ENCODE peak calls at places on chromosomes 4 and X, in four cellular contexts. Q, C, Z and M are unnamed samples.

GRCh38 chr4:16537926-16538325 is 311.7 kb upstream of the TAPT1 start:
- DNase-seq in Q (no peak), C (peak; percentile 54), Z (no peak), M (no peak)

GRCh38 chr4:108744307-108744706 is 18.5 kb downstream of the ETNPPL start:
- DNase-seq in Q (no peak), C (no peak), Z (no peak), M (no peak)

GRCh38 chr4:1972414-1972813 is 36.4 kb downstream of the NELFA start:
- DNase-seq in Q (no peak), C (no peak), Z (peak; percentile 51), M (no peak)

GRCh38 chr4:162352580-162353107 is 188.8 kb upstream of the FSTL5 start:
- DNase-seq in Q (no peak), C (peak; percentile 59), Z (no peak), M (no peak)

GRCh38 chr4:188015025-188015778 is 19.6 kb downstream of the ZFP42 start:
- DNase-seq in Q (no peak), C (no peak), Z (no peak), M (no peak)

GRCh38 chr4:135497563-135498152 is 1296.1 kb upstream of the PABPC4L start:
- DNase-seq in Q (no peak), C (no peak), Z (no peak), M (no peak)

GRCh38 chrX:69262036-69262905 is 97.0 kb upstream of the PJA1 start:
- DNase-seq in Q (no peak), C (no peak), Z (no peak), M (no peak)

GRCh38 chrX:9611436-9612145 is 146.7 kb downstream of the TBL1X start:
- DNase-seq in Q (no peak), C (no peak), Z (no peak), M (peak; percentile 20)

GRCh38 chrX:1075156-1075555 is 137.3 kb downstream of the CRLF2 start:
- DNase-seq in Q (no peak), C (no peak), Z (no peak), M (no peak)

GRCh38 chr4:98796986-98797385 is 131.9 kb downstream of the EIF4E start:
- DNase-seq in Q (no peak), C (no peak), Z (no peak), M (no peak)

GRCh38 chr4:143768007-143768591 is 67.6 kb upstream of the FREM3 start:
- DNase-seq in Q (no peak), C (no peak), Z (no peak), M (peak; percentile 46)

GRCh38 chr4:90951037-90951436 is 823.8 kb downstream of the CCSER1 start:
- DNase-seq in Q (no peak), C (no peak), Z (no peak), M (peak; percentile 87)

GRCh38 chr4:138910914-138911336 is 104.7 kb upstream of the NOCT start:
- DNase-seq in Q (peak; percentile 80), C (peak; percentile 84), Z (no peak), M (peak; percentile 90)

GRCh38 chr4:72558655-72559054 is 10.4 kb downstream of the ADAMTS3 start:
- DNase-seq in Q (no peak), C (no peak), Z (no peak), M (peak; percentile 53)

GRCh38 chr4:1575418-1576199 is 108.5 kb downstream of the FAM53A start:
- DNase-seq in Q (no peak), C (no peak), Z (no peak), M (no peak)

GRCh38 chrX:139203681-139204575 is 326.6 kb upstream of the F9 start:
- DNase-seq in Q (no peak), C (no peak), Z (no peak), M (peak; percentile 35)

GRCh38 chrX:107625776-107626175 is 2.5 kb upstream of the PRPS1 start:
- DNase-seq in Q (no peak), C (no peak), Z (no peak), M (no peak)

GRCh38 chr4:104491826-104492771 is 2.6 kb downstream of the CXXC4 start:
- DNase-seq in Q (no peak), C (peak; percentile 72), Z (no peak), M (no peak)

GRCh38 chr4:538542-539142 is 37.5 kb downstream of the TMEM271 start:
- DNase-seq in Q (no peak), C (no peak), Z (no peak), M (no peak)

GRCh38 chr4:54547299-54548097 is 110.3 kb upstream of the KIT start:
- DNase-seq in Q (no peak), C (no peak), Z (no peak), M (peak; percentile 27)

GRCh38 chrX:100424012-100424411 is 13.9 kb upstream of the PCDH19 start:
- DNase-seq in Q (no peak), C (no peak), Z (no peak), M (peak; percentile 62)

GRCh38 chr4:138579146-138579545 is 337.0 kb upstream of the SLC7A11 start:
- DNase-seq in Q (no peak), C (no peak), Z (no peak), M (no peak)

GRCh38 chr4:76597423-76597979 is 162.5 kb downstream of the SHROOM3 start:
- DNase-seq in Q (no peak), C (no peak), Z (no peak), M (no peak)

GRCh38 chr4:128483041-128483440 is 195.4 kb upstream of the PGRMC2 start:
- DNase-seq in Q (no peak), C (no peak), Z (no peak), M (no peak)

GRCh38 chr4:8135666-8136065 is 22.9 kb downstream of the ABLIM2 start:
- DNase-seq in Q (peak; percentile 72), C (no peak), Z (no peak), M (no peak)

GRCh38 chr4:125594203-125594602 is 279.4 kb downstream of the FAT4 start:
- DNase-seq in Q (no peak), C (no peak), Z (no peak), M (no peak)

GRCh38 chrX:40358994-40359393 is 221.8 kb upstream of the ATP6AP2 start:
- DNase-seq in Q (no peak), C (no peak), Z (no peak), M (no peak)

GRCh38 chr4:176897226-176897625 is 104.5 kb upstream of the VEGFC start:
- DNase-seq in Q (no peak), C (no peak), Z (no peak), M (no peak)

GRCh38 chrX:137362583-137362982 is 203.3 kb upstream of the ZIC3 start:
- DNase-seq in Q (no peak), C (no peak), Z (no peak), M (no peak)